ENCODE peak calls at places on chromosomes 3 and 15, in five cellular contexts. T, D, F, P and Z are unnamed samples.

GRCh38 chr3:127970966-127971592 is 56.0 kb downstream of the KBTBD12 start:
- DNase-seq in T (no peak), P (peak), F (no peak), D (peak), Z (no peak)

GRCh38 chr15:55279746-55280351 is 9.8 kb downstream of the RAB27A start:
- DNase-seq in F (no peak), T (no peak), P (peak), D (peak), Z (no peak)

GRCh38 chr3:33918357-33918756 is 119.9 kb downstream of the PDCD6IP start:
- DNase-seq in T (no peak), P (no peak), F (no peak), D (peak), Z (no peak)

GRCh38 chr3:143483214-143483613 is 363.6 kb downstream of the CHST2 start:
- DNase-seq in D (no peak), P (no peak), T (no peak), F (no peak), Z (no peak)

GRCh38 chr15:66644000-66644787 is 57.8 kb upstream of the SMAD6 start:
- DNase-seq in P (no peak), F (no peak), T (no peak), D (peak), Z (no peak)

GRCh38 chr15:98760112-98760826 is 111.9 kb downstream of the IGF1R start:
- DNase-seq in T (no peak), F (no peak), P (no peak), D (no peak), Z (peak)

GRCh38 chr3:100401674-100402036 is 316 bp downstream of the LNP1 start:
- DNase-seq in D (peak), F (peak), T (peak), P (peak), Z (no peak)

GRCh38 chr15:79673416-79674123 is 223.2 kb downstream of the MTHFS start:
- DNase-seq in T (no peak), F (peak), D (peak), P (peak), Z (no peak)

GRCh38 chr3:126316515-126316939 is 40.7 kb downstream of the KLF15 start:
- DNase-seq in P (no peak), T (no peak), F (no peak), D (no peak), Z (no peak)

GRCh38 chr3:17129550-17129949 is 244.8 kb downstream of the PLCL2 start:
- DNase-seq in F (no peak), D (no peak), P (no peak), T (no peak), Z (no peak)

GRCh38 chr3:55402886-55403605 is 84.1 kb downstream of the WNT5A start:
- DNase-seq in D (no peak), T (no peak), P (no peak), F (no peak), Z (no peak)

GRCh38 chr3:38533285-38533994 is 37.3 kb downstream of the EXOG start:
- DNase-seq in F (no peak), P (no peak), T (no peak), D (no peak), Z (no peak)

GRCh38 chr3:54191997-54192396 is 69.6 kb downstream of the CACNA2D3 start:
- DNase-seq in P (no peak), D (no peak), T (no peak), F (no peak), Z (no peak)

GRCh38 chr3:76998555-76998954 is 41.3 kb upstream of the ROBO2 start:
- DNase-seq in T (no peak), F (no peak), D (no peak), P (no peak), Z (no peak)

GRCh38 chr15:49415638-49416037 is 7.4 kb upstream of the FGF7 start:
- DNase-seq in T (no peak), P (no peak), D (peak), F (no peak), Z (no peak)

GRCh38 chr3:41259449-41260062 is 60.3 kb downstream of the CTNNB1 start:
- DNase-seq in P (no peak), D (no peak), F (no peak), T (no peak), Z (no peak)

GRCh38 chr15:65979316-65979715 is 110.0 kb downstream of the RAB11A start:
- DNase-seq in F (no peak), D (peak), P (peak), T (no peak), Z (no peak)

GRCh38 chr15:78018968-78019644 is 58.4 kb downstream of the TBC1D2B start:
- DNase-seq in P (peak), D (no peak), T (no peak), F (peak), Z (no peak)

GRCh38 chr3:122111974-122112373 is 56.8 kb downstream of the CD86 start:
- DNase-seq in P (no peak), D (no peak), F (no peak), T (no peak), Z (no peak)

GRCh38 chr3:49593046-49593445 is 38.8 kb downstream of the BSN start:
- DNase-seq in T (no peak), D (peak), P (no peak), F (no peak), Z (no peak)

GRCh38 chr15:92611995-92612745 is 43.4 kb downstream of the FAM174B start:
- DNase-seq in F (no peak), P (peak), T (peak), D (no peak), Z (peak)

GRCh38 chr3:61681636-61682035 is 120.3 kb downstream of the PTPRG start:
- DNase-seq in T (no peak), F (no peak), P (no peak), D (no peak), Z (no peak)

GRCh38 chr15:72999586-72999985 is 52.7 kb upstream of the NEO1 start:
- DNase-seq in T (no peak), P (no peak), F (no peak), D (no peak), Z (no peak)

GRCh38 chr15:48939686-48940085 is 24.0 kb downstream of the SHC4 start:
- DNase-seq in P (no peak), D (peak), T (no peak), F (no peak), Z (no peak)

GRCh38 chr3:148077318-148077923 is 620.3 kb upstream of the AGTR1 start:
- DNase-seq in P (peak), T (no peak), D (no peak), F (no peak), Z (no peak)

GRCh38 chr3:48662753-48663488 is at the start of gene CELSR3:
- DNase-seq in D (peak), F (no peak), T (peak), P (peak), Z (peak)

GRCh38 chr3:10501664-10502052 is 3.7 kb downstream of the ATP2B2 start:
- DNase-seq in F (no peak), T (no peak), P (no peak), D (no peak), Z (no peak)

GRCh38 chr15:51004103-51004536 is 90.6 kb downstream of the TNFAIP8L3 start:
- DNase-seq in T (no peak), P (no peak), D (peak), F (no peak), Z (no peak)

GRCh38 chr15:49036650-49037545 is 9.3 kb downstream of the SECISBP2L start:
- DNase-seq in T (no peak), P (no peak), D (peak), F (no peak), Z (no peak)

GRCh38 chr3:55405436-55405835 is 81.7 kb downstream of the WNT5A start:
- DNase-seq in F (no peak), D (no peak), P (no peak), T (no peak), Z (no peak)

GRCh38 chr3:57944313-57944580 is 64.0 kb upstream of the FLNB start:
- DNase-seq in D (no peak), F (no peak), T (no peak), P (no peak), Z (no peak)

GRCh38 chr15:59713177-59713576 is 24.1 kb upstream of the BNIP2 start:
- DNase-seq in D (no peak), F (no peak), T (no peak), P (no peak), Z (no peak)

GRCh38 chr15:101017935-101018849 is 99.0 kb downstream of the LRRK1 start:
- DNase-seq in D (no peak), P (no peak), F (peak), T (peak), Z (peak)

GRCh38 chr3:129329858-129330257 is 51.2 kb downstream of the HMCES start:
- DNase-seq in F (no peak), T (no peak), P (no peak), D (no peak), Z (no peak)

GRCh38 chr3:138774529-138775253 is 60.0 kb downstream of the PIK3CB start:
- DNase-seq in P (no peak), F (no peak), T (no peak), D (peak), Z (peak)

GRCh38 chr15:98805434-98806274 is 157.3 kb downstream of the IGF1R start:
- DNase-seq in F (no peak), P (no peak), D (no peak), T (no peak), Z (no peak)

GRCh38 chr15:39498642-39499041 is 82.2 kb upstream of the THBS1 start:
- DNase-seq in F (no peak), P (no peak), D (no peak), T (no peak), Z (no peak)

GRCh38 chr15:20348900-20349773 is 192.5 kb downstream of the GOLGA6L6 start:
- DNase-seq in T (peak), P (peak), D (no peak), F (no peak), Z (peak)

GRCh38 chr3:97970929-97971460 is 1.2 kb downstream of the RIOX2 start:
- DNase-seq in P (peak), F (no peak), D (no peak), T (no peak), Z (no peak)
- TF ChIP-seq CTCF in P (no peak), F (no peak), D (no peak), T (no peak), Z (no peak)

GRCh38 chr3:68996356-68996995 is 17.0 kb downstream of the EOGT start:
- DNase-seq in T (no peak), D (peak), P (no peak), F (no peak), Z (no peak)

GRCh38 chr3:68999605-69000004 is 13.9 kb downstream of the EOGT start:
- DNase-seq in D (no peak), T (no peak), F (no peak), P (no peak), Z (no peak)

GRCh38 chr3:68997887-68998286 is 15.6 kb downstream of the EOGT start:
- DNase-seq in P (no peak), D (no peak), F (no peak), T (no peak), Z (no peak)
- TF ChIP-seq CTCF in P (no peak), D (no peak), F (peak), T (no peak), Z (no peak)

DNA sequence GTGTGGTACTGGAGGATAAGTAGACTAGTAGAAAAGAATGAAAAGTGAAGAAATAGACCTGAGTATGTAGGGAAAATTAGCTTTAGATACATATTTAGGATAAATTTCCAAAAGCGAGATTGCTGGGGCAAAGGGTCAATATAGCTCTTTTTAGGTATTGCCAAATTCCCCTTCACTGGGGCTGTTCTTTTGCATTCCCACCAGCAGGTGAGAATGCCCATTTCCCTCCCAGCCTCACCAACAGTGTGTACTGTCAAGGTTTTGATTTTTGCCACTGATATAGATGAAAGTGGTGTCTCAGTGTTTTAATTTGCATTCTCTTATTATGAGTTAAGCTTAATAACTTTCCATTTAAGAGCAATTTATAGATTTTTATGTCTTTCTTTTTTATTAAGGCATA is 35.7 kb upstream of the BHLHE40 start:
- DNase-seq in D (no peak), P (no peak), T (no peak), F (no peak), Z (no peak)
- TF ChIP-seq CTCF in D (peak), P (no peak), T (no peak), F (no peak), Z (peak)

GRCh38 chr3:4721511-4721911 is 228.4 kb downstream of the ITPR1 start:
- DNase-seq in F (no peak), T (no peak), P (no peak), D (peak), Z (no peak)
- TF ChIP-seq CTCF in F (no peak), T (no peak), P (no peak), D (no peak), Z (no peak)

GRCh38 chr3:191170097-191170496 is 28.9 kb upstream of the OSTN start:
- DNase-seq in T (no peak), D (no peak), F (no peak), P (no peak), Z (no peak)

DNA sequence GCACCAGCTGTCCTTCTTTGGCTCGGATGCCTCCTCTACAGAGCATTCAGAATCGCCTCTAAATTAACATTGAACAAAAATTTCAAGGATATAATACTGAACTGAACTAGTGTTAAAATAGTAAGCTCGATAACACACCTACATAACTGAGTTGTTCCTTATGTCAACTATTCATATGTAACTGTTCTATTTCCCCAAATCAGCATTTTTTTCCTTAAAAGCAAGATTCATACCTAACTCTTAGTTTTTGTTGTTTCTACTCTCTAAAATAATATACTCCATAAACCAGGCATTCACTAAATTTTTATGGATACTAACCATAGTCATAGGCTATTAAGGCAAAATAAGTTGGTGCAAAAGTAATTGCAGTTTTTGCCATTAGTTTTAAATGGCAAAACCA is 32.7 kb upstream of the OSTN start:
- DNase-seq in F (no peak), P (no peak), T (no peak), D (no peak), Z (no peak)
- TF ChIP-seq CTCF in F (no peak), P (no peak), T (no peak), D (no peak), Z (no peak)

GRCh38 chr3:13518516-13519351 is 30.2 kb upstream of the FBLN2 start:
- DNase-seq in P (no peak), D (no peak), T (no peak), F (no peak), Z (no peak)
- TF ChIP-seq CTCF in P (no peak), D (no peak), T (no peak), F (no peak), Z (no peak)

DNA sequence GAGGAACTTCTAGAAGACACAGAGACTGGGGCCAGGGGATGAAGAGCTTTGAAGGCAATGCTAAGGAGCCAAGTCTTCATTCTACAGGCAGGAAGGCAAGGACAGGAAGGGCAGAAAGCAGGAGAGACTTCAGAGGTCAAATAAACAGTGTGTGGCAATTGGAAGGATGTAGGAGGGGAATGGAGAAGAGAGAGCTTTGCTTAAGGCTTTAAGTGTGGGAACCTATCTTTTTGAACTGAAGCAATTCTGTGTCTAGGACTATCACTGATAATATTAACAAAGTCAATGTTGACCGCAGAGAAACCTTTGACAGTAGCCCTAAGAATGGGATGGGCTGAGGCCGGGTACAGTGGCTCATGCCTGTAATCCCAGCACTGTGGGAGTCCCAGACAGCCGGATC is 325.0 kb downstream of the FOXP1 start:
- DNase-seq in F (no peak), D (peak), P (no peak), T (no peak), Z (no peak)
- TF ChIP-seq CTCF in F (no peak), D (no peak), P (no peak), T (no peak), Z (no peak)

GRCh38 chr3:169811606-169812123 is 1.0 kb upstream of the LRRIQ4 start:
- DNase-seq in T (no peak), D (peak), P (no peak), F (no peak), Z (no peak)

GRCh38 chr3:169812124-169812843 is 386 bp upstream of the LRRIQ4 start:
- DNase-seq in T (peak), D (peak), P (peak), F (peak), Z (no peak)

GRCh38 chr3:169815590-169816150 is 3.0 kb upstream of the LRRC34 start:
- DNase-seq in F (no peak), P (no peak), D (no peak), T (no peak), Z (no peak)

GRCh38 chr3:169812844-169813677 is at the start of the genes LRRC34 and LRRIQ4:
- DNase-seq in F (peak), T (peak), D (peak), P (peak), Z (no peak)

DNA sequence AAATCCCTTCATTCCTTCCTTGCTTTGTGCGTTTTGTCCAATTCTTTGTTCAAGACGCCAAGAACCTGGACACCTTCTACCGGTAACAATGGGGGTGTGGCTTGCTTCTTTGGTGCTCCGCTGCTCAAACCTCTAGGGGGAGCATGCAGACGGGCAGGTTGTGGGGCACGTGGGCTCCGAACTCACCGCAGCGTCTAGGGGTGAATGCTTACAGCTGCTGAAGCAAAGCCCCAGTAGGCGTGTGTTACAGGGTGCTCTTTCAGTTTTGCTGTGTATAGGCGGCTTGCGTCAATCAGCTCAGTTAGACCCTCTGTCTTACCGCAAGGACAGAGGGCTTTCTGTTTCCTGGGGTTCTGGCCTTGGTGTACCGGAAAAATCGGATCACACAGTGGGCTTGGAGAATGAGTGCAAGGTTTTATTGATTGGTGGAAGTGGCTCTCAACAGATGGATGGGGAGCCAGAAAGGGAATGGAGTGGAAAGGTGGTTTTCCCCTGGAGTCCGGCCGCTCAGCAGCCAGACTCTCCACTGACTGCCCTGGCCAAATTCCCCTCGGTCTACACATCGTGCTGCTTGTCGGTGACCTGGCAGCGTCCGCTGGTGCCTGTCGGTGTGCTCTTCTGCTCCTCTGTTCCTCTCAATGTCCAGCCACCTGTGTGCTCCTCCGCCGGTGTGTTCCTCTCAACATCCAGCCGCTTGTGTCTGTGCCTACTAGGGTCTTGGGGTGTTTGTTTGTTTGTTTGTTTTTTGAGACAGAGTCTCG is 1.2 kb upstream of the LRRC34 start:
- DNase-seq in P (peak), F (peak), T (no peak), D (no peak), Z (no peak)
- TF ChIP-seq CTCF in P (peak), F (peak), T (no peak), D (peak), Z (no peak)

DNA sequence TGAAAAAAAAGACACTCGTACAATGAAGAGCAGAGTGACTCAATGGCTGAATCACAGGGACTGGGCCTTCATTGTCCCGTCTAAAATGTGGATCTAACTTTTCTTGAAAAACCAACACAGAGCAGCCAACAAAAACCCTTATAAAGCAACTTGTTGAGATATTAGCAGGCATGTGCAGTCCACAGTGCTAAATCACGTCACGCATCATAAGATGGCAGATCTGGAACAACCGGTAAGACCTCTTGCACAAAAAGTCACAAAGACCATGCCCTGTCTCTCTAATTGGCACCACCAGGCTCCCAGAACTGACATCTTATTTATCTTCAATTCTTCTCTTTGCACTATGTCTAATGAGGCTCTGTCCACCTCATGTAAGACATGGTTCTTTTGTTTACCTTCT is 177.0 kb downstream of the MAGI1 start:
- DNase-seq in P (no peak), D (no peak), F (no peak), T (no peak), Z (no peak)
- TF ChIP-seq CTCF in P (no peak), D (no peak), F (no peak), T (no peak), Z (no peak)